ENCODE peak calls at places on chromosomes 6 and 20, in ten cellular contexts. C is sigmoid colon, K is endothelial cell of umbilical vein, Z is spleen, S is HepG2, B is prostate gland, L is HCT116, V is stomach, Q is esophagus muscularis mucosa, I is suprapubic skin. M is an unnamed sample.

GRCh38 chr6:3999800-4000661 is 78.9 kb downstream of the FAM217A start:
- DNase-seq in C (no peak), K (no peak), Z (no peak), S (no peak), B (no peak), L (no peak), V (no peak), Q (no peak), I (no peak), M (no peak)

GRCh38 chr20:9241721-9242427 is 173.0 kb downstream of the PLCB4 start:
- DNase-seq in C (no peak), K (no peak), Z (no peak), S (no peak), B (no peak), L (no peak), V (no peak), Q (no peak), I (no peak), M (no peak)

GRCh38 chr20:25278636-25279361 is 30.9 kb downstream of the PYGB start:
- DNase-seq in C (peak; percentile 62), K (no peak), Z (peak; percentile 71), S (no peak), B (no peak), L (no peak), V (peak; percentile 21), Q (no peak), I (peak; percentile 77), M (peak; percentile 16)

GRCh38 chr6:146962332-146962731 is 241.9 kb upstream of the STXBP5 start:
- DNase-seq in C (no peak), K (no peak), Z (no peak), S (no peak), B (no peak), L (no peak), V (no peak), Q (no peak), I (no peak), M (no peak)

GRCh38 chr20:36317675-36318074 is 11.5 kb downstream of the DLGAP4 start:
- DNase-seq in C (no peak), K (no peak), Z (peak; percentile 10), S (no peak), B (no peak), L (no peak), V (no peak), Q (no peak), I (no peak), M (no peak)

GRCh38 chr6:139679516-139680179 is 305.2 kb upstream of the CITED2 start:
- DNase-seq in C (no peak), K (peak; percentile 35), Z (no peak), S (peak; percentile 44), B (no peak), L (no peak), V (no peak), Q (no peak), I (no peak), M (no peak)

GRCh38 chr6:26439552-26440125 is 665 bp upstream of the BTN3A3 start:
- DNase-seq in C (no peak), K (no peak), Z (no peak), S (no peak), B (no peak), L (no peak), V (no peak), Q (no peak), I (no peak), M (no peak)

GRCh38 chr6:63739094-63739687 is 103.6 kb downstream of the PHF3 start:
- DNase-seq in C (no peak), K (no peak), Z (no peak), S (peak; percentile 87), B (no peak), L (no peak), V (no peak), Q (no peak), I (no peak), M (no peak)

GRCh38 chr6:17900011-17900410 is 87.4 kb downstream of the KIF13A start:
- DNase-seq in C (no peak), K (no peak), Z (no peak), S (no peak), B (no peak), L (no peak), V (no peak), Q (no peak), I (no peak), M (no peak)

GRCh38 chr6:64294034-64294433 is 658.4 kb downstream of the PHF3 start:
- DNase-seq in C (no peak), K (no peak), Z (no peak), S (no peak), B (no peak), L (no peak), V (no peak), Q (no peak), I (no peak), M (no peak)

GRCh38 chr20:16929756-16930155 is 181.6 kb downstream of the OTOR start:
- DNase-seq in C (no peak), K (no peak), Z (no peak), S (no peak), B (no peak), L (no peak), V (no peak), Q (no peak), I (no peak), M (no peak)

GRCh38 chr6:152981989-152982767 is 663 bp downstream of the FBXO5 start:
- DNase-seq in C (peak; percentile 69), K (no peak), Z (peak; percentile 90), S (no peak), B (no peak), L (no peak), V (no peak), Q (no peak), I (no peak), M (no peak)

GRCh38 chr6:73665686-73666319 is 12.0 kb upstream of the SLC17A5 start:
- DNase-seq in C (no peak), K (no peak), Z (no peak), S (no peak), B (no peak), L (no peak), V (no peak), Q (no peak), I (no peak), M (no peak)

GRCh38 chr6:1624848-1625341 is 15.2 kb downstream of the FOXC1 start:
- DNase-seq in C (no peak), K (peak; percentile 73), Z (peak; percentile 55), S (no peak), B (no peak), L (no peak), V (no peak), Q (no peak), I (no peak), M (no peak)

GRCh38 chr6:3195695-3196497 is 31.6 kb downstream of the TUBB2B start:
- DNase-seq in C (no peak), K (no peak), Z (no peak), S (peak; percentile 90), B (no peak), L (peak; percentile 19), V (no peak), Q (no peak), I (no peak), M (no peak)

GRCh38 chr6:37519461-37519860 is 19.8 kb upstream of the CCDC167 start:
- DNase-seq in C (no peak), K (no peak), Z (no peak), S (peak; percentile 53), B (no peak), L (no peak), V (no peak), Q (no peak), I (no peak), M (no peak)

GRCh38 chr6:124780621-124781020 is 181.6 kb upstream of the RNF217 start:
- DNase-seq in C (no peak), K (no peak), Z (no peak), S (no peak), B (no peak), L (no peak), V (no peak), Q (no peak), I (no peak), M (no peak)
- TF ChIP-seq POLR2AphosphoS5 in C (no peak), K (no peak), Z (no peak), S (no peak), B (no peak), L (no peak), V (no peak), Q (no peak), I (no peak), M (no peak)

GRCh38 chr6:53335224-53335994 is 13.3 kb downstream of the ELOVL5 start:
- DNase-seq in C (no peak), K (no peak), Z (peak; percentile 87), S (no peak), B (no peak), L (no peak), V (peak; percentile 40), Q (no peak), I (no peak), M (no peak)
- TF ChIP-seq POLR2A in C (no peak), K (no peak), Z (no peak), S (no peak), B (no peak), L (no peak), V (no peak), Q (no peak), I (no peak), M (no peak)

DNA sequence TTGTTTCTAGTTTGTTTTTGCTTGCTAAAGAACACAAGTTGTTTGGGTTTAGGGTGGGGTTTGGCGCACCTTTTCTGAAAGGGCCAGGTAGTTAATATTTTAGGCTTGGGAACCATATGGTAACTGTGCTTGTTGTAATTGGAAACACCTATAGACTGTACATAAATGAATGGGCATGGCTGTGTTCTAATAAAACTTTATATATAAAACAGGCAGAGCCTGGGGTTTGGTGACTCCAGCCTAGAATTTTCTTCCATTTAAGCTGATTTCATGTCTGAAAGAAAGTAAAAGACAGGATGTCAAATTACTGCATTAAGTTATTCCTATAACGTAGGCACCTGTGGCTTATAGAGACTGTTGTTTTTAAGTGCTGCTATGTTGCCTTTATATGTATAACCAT is 36.1 kb upstream of the MAPK13 start:
- DNase-seq in C (no peak), K (no peak), Z (no peak), S (no peak), B (no peak), L (no peak), V (no peak), Q (no peak), I (no peak), M (no peak)
- TF ChIP-seq CTCF in C (no peak), K (no peak), Z (no peak), S (no peak), B (no peak), L (no peak), V (no peak), Q (no peak), I (no peak), M (no peak)

DNA sequence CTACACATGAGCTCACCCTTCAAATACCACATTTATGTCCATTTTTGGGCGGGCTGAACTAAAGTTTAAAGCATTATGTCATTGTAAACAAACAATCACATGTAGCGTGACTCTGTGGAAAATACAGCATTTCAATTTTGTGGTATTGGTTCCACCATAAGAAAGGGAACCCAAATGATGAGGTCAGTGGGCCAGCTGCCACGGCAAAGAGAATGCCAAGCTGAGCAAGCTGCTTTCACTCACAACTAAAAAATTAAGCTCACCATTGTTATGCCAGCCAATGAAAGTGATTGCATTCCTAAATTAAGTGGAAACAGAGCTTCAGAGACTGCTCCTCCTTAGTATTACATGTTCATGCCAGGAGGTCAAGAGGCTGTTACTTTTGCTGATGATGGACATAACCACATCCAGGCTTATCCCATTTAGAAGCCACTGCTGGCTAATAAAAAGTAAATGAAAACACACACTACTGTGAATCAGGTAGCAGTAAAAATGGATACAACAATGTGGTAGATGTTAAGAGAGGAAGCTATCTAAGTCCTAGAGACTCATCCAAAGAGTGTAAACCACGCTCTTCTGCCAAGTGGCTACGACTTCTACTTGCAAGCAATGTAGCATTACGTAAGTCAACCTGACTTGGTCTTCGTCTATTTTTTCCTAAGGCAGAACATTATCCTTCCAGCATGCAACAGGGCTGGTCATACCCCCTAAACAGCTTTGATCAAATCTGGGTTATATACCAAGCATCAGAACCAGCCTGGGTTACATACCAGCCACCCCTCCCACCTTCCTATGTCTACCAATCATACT is 164.8 kb downstream of the BACH2 start:
- DNase-seq in C (peak; percentile 67), K (no peak), Z (no peak), S (no peak), B (no peak), L (no peak), V (no peak), Q (no peak), I (no peak), M (no peak)
- TF ChIP-seq POLR2AphosphoS5 in C (peak; percentile 19), K (no peak), Z (no peak), S (no peak), B (no peak), L (no peak), V (no peak), Q (peak; percentile 14), I (no peak), M (no peak)